ENCODE peak calls at places on chromosome 19, in ten cellular contexts. E, J, U, M, K, A, S, V, W and C are unnamed samples.

GRCh38 chr19:8423821-8424223 is 10.7 kb downstream of the MARCHF2 start:
- DNase-seq in S (peak; percentile 86), W (peak; percentile 63), E (peak; percentile 100), M (no peak), V (no peak), K (no peak), U (peak; percentile 89), A (peak; percentile 92), J (no peak), C (peak; percentile 96)

GRCh38 chr19:16203256-16204004 is 5.7 kb downstream of the AP1M1 start:
- DNase-seq in A (no peak), M (no peak), K (no peak), J (no peak), U (no peak), S (no peak), W (no peak), E (no peak), V (no peak), C (no peak)

GRCh38 chr19:9966024-9966423 is 29.7 kb upstream of the OLFM2 start:
- DNase-seq in S (no peak), M (no peak), W (no peak), J (no peak), A (no peak), U (no peak), E (no peak), V (no peak), K (no peak), C (no peak)

GRCh38 chr19:43524922-43525835 is 1.8 kb downstream of the ETHE1 start:
- DNase-seq in U (peak; percentile 65), V (no peak), W (no peak), A (peak; percentile 29), E (peak; percentile 70), M (no peak), S (no peak), J (no peak), K (no peak), C (peak; percentile 63)

GRCh38 chr19:7871280-7871529 is 3.0 kb downstream of the PRR36 start:
- DNase-seq in V (no peak), S (no peak), J (no peak), U (no peak), E (no peak), K (no peak), W (no peak), A (no peak), M (no peak), C (no peak)

GRCh38 chr19:3798137-3798536 is 12.0 kb upstream of the MATK start:
- DNase-seq in M (no peak), K (no peak), W (no peak), V (no peak), S (no peak), E (no peak), U (no peak), A (no peak), J (no peak), C (no peak)

GRCh38 chr19:14050512-14050911 is 11.4 kb downstream of the PALM3 start:
- DNase-seq in K (no peak), M (no peak), U (no peak), S (no peak), J (no peak), W (no peak), A (no peak), E (no peak), V (no peak), C (no peak)

GRCh38 chr19:47489072-47489914 is 5.3 kb upstream of the KPTN start:
- DNase-seq in S (no peak), E (peak; percentile 52), U (no peak), V (no peak), M (no peak), J (no peak), K (no peak), A (no peak), W (no peak), C (no peak)

GRCh38 chr19:4456566-4456842 is 1.1 kb downstream of the UBXN6 start:
- DNase-seq in W (no peak), K (no peak), A (peak; percentile 29), S (no peak), M (no peak), V (no peak), E (peak; percentile 89), U (no peak), J (peak; percentile 15), C (peak; percentile 54)

GRCh38 chr19:46821512-46822359 is 28.9 kb downstream of the AP2S1 start:
- DNase-seq in M (no peak), E (no peak), V (peak; percentile 49), K (peak; percentile 48), A (no peak), U (no peak), W (no peak), J (no peak), S (no peak), C (peak; percentile 2)

GRCh38 chr19:3276341-3276799 is 51.9 kb downstream of the CELF5 start:
- DNase-seq in J (no peak), V (no peak), K (no peak), A (no peak), U (peak; percentile 34), W (peak; percentile 54), E (no peak), M (no peak), S (no peak), C (peak; percentile 38)

GRCh38 chr19:37980419-37980975 is 73.5 kb downstream of the SIPA1L3 start:
- DNase-seq in A (peak; percentile 82), W (no peak), M (no peak), J (no peak), U (no peak), V (no peak), S (no peak), E (no peak), K (no peak), C (no peak)

GRCh38 chr19:33233056-33233873 is 7.6 kb upstream of the SLC7A10 start:
- DNase-seq in V (no peak), A (no peak), U (no peak), W (no peak), E (no peak), K (no peak), S (no peak), M (no peak), J (no peak), C (no peak)

GRCh38 chr19:5913739-5914357 is at the start of gene CAPS:
- DNase-seq in W (peak; percentile 18), V (no peak), K (no peak), M (peak; percentile 2), E (peak; percentile 88), U (peak; percentile 91), S (no peak), J (no peak), A (peak; percentile 67), C (peak; percentile 87)

GRCh38 chr19:8512991-8513686 is 828 bp downstream of the ZNF414 start:
- DNase-seq in M (no peak), U (no peak), E (peak; percentile 30), W (no peak), A (no peak), K (no peak), V (no peak), J (no peak), S (no peak), C (no peak)

GRCh38 chr19:33256266-33256665 is 30.6 kb upstream of the SLC7A10 start:
- DNase-seq in W (no peak), U (no peak), E (peak; percentile 53), K (no peak), S (no peak), A (no peak), V (no peak), M (no peak), J (no peak), C (no peak)

GRCh38 chr19:11382898-11383705 is 1.0 kb downstream of the EPOR start:
- DNase-seq in U (peak; percentile 71), M (no peak), S (no peak), K (peak; percentile 67), A (no peak), W (no peak), E (peak; percentile 55), V (peak; percentile 40), J (no peak), C (peak; percentile 61)

GRCh38 chr19:39127812-39128510 is 2.4 kb downstream of the PAK4 start:
- DNase-seq in V (no peak), J (no peak), M (no peak), A (no peak), U (peak; percentile 87), W (no peak), S (no peak), E (peak; percentile 42), K (no peak), C (no peak)

GRCh38 chr19:30781519-30781918 is 409.3 kb downstream of the ZNF536 start:
- DNase-seq in K (no peak), A (no peak), S (no peak), E (no peak), J (no peak), V (no peak), U (no peak), M (no peak), W (no peak), C (no peak)